ENCODE peak calls at places on chromosomes 16 and 17, in five cellular contexts. One of them, this sample, is unnamed.

GRCh38 chr16:53357955-53358354 is 76.3 kb upstream of the RBL2 start:
- DNase-seq in uterus: no peak
- DNase-seq in A549: no peak
- DNase-seq in IMR-90: no peak
- DNase-seq in ovary: no peak
- DNase-seq in this sample: no peak

GRCh38 chr17:82449883-82450356 is 632 bp downstream of the CYBC1 start:
- DNase-seq in uterus: no peak
- DNase-seq in A549: no peak
- DNase-seq in IMR-90: no peak
- DNase-seq in ovary: no peak
- DNase-seq in this sample: no peak

GRCh38 chr16:1640261-1640956 is 28.2 kb downstream of the CRAMP1 start:
- DNase-seq in uterus: no peak
- DNase-seq in A549: no peak
- DNase-seq in IMR-90: no peak
- DNase-seq in ovary: no peak
- DNase-seq in this sample: no peak

GRCh38 chr16:12639044-12639443 is 164.6 kb downstream of the CPPED1 start:
- DNase-seq in uterus: no peak
- DNase-seq in A549: no peak
- DNase-seq in IMR-90: peak
- DNase-seq in ovary: no peak
- DNase-seq in this sample: no peak

GRCh38 chr17:70674061-70674460 is 504.7 kb downstream of the KCNJ2 start:
- DNase-seq in uterus: no peak
- DNase-seq in A549: no peak
- DNase-seq in IMR-90: no peak
- DNase-seq in ovary: no peak
- DNase-seq in this sample: no peak

GRCh38 chr17:53949473-53950090 is 126.9 kb downstream of the KIF2B start:
- DNase-seq in uterus: no peak
- DNase-seq in A549: no peak
- DNase-seq in IMR-90: no peak
- DNase-seq in ovary: no peak
- DNase-seq in this sample: no peak

GRCh38 chr17:82691714-82692113 is 6.8 kb downstream of the RAB40B start:
- DNase-seq in uterus: no peak
- DNase-seq in A549: no peak
- DNase-seq in IMR-90: no peak
- DNase-seq in ovary: no peak
- DNase-seq in this sample: no peak

GRCh38 chr16:88478115-88478514 is 25.0 kb downstream of the ZFPM1 start:
- DNase-seq in uterus: no peak
- DNase-seq in A549: no peak
- DNase-seq in IMR-90: no peak
- DNase-seq in ovary: no peak
- DNase-seq in this sample: no peak

GRCh38 chr17:28530926-28531325 is 21.5 kb downstream of the UNC119 start:
- DNase-seq in uterus: no peak
- DNase-seq in A549: no peak
- DNase-seq in IMR-90: no peak
- DNase-seq in ovary: no peak
- DNase-seq in this sample: no peak

GRCh38 chr17:74115586-74115985 is 87.9 kb upstream of the RPL38 start:
- DNase-seq in uterus: no peak
- DNase-seq in A549: no peak
- DNase-seq in IMR-90: no peak
- DNase-seq in ovary: no peak
- DNase-seq in this sample: no peak

GRCh38 chr17:29038511-29039300 is 4.2 kb upstream of the PIPOX start:
- DNase-seq in uterus: no peak
- DNase-seq in A549: no peak
- DNase-seq in IMR-90: no peak
- DNase-seq in ovary: no peak
- DNase-seq in this sample: no peak

GRCh38 chr16:78523212-78523995 is 423.9 kb downstream of the WWOX start:
- DNase-seq in uterus: no peak
- DNase-seq in A549: no peak
- DNase-seq in IMR-90: no peak
- DNase-seq in ovary: no peak
- DNase-seq in this sample: no peak

GRCh38 chr16:47413041-47413440 is 47.8 kb downstream of the ITFG1 start:
- DNase-seq in uterus: no peak
- DNase-seq in A549: no peak
- DNase-seq in IMR-90: no peak
- DNase-seq in ovary: no peak
- DNase-seq in this sample: no peak

GRCh38 chr17:79851461-79851817 is 12.2 kb upstream of the CBX4 start:
- DNase-seq in uterus: no peak
- DNase-seq in A549: no peak
- DNase-seq in IMR-90: no peak
- DNase-seq in ovary: no peak
- DNase-seq in this sample: peak

GRCh38 chr17:73194514-73195222 is 1.8 kb downstream of the COG1 start:
- DNase-seq in uterus: no peak
- DNase-seq in A549: no peak
- DNase-seq in IMR-90: peak
- DNase-seq in ovary: no peak
- DNase-seq in this sample: no peak

GRCh38 chr17:16932156-16932555 is 39.8 kb downstream of the TNFRSF13B start:
- DNase-seq in uterus: no peak
- DNase-seq in A549: no peak
- DNase-seq in IMR-90: no peak
- DNase-seq in ovary: no peak
- DNase-seq in this sample: no peak

GRCh38 chr16:73054732-73055481 is 7.0 kb upstream of the ZFHX3 start:
- DNase-seq in uterus: no peak
- DNase-seq in A549: no peak
- DNase-seq in IMR-90: peak
- DNase-seq in ovary: no peak
- DNase-seq in this sample: no peak

GRCh38 chr16:17836868-17837602 is 366.3 kb upstream of the XYLT1 start:
- DNase-seq in uterus: no peak
- DNase-seq in A549: peak
- DNase-seq in IMR-90: peak
- DNase-seq in ovary: no peak
- DNase-seq in this sample: no peak

GRCh38 chr17:1934901-1935300 is 90.2 kb downstream of the RTN4RL1 start:
- DNase-seq in uterus: no peak
- DNase-seq in A549: no peak
- DNase-seq in IMR-90: no peak
- DNase-seq in ovary: no peak
- DNase-seq in this sample: no peak

GRCh38 chr17:1347681-1348318 is 52.2 kb downstream of the YWHAE start:
- DNase-seq in uterus: no peak
- DNase-seq in A549: no peak
- DNase-seq in IMR-90: peak
- DNase-seq in ovary: peak
- DNase-seq in this sample: peak

GRCh38 chr17:2214047-2214717 is 89.4 kb downstream of the SMG6 start:
- DNase-seq in uterus: peak
- DNase-seq in A549: no peak
- DNase-seq in IMR-90: peak
- DNase-seq in ovary: peak
- DNase-seq in this sample: peak

GRCh38 chr17:68198931-68199836 is 48.7 kb upstream of the AMZ2 start:
- DNase-seq in uterus: no peak
- DNase-seq in A549: peak
- DNase-seq in IMR-90: no peak
- DNase-seq in ovary: no peak
- DNase-seq in this sample: no peak

GRCh38 chr17:39591958-39592954 is 15.5 kb downstream of the NEUROD2 start:
- DNase-seq in uterus: no peak
- DNase-seq in A549: no peak
- DNase-seq in IMR-90: peak
- DNase-seq in ovary: peak
- DNase-seq in this sample: peak

GRCh38 chr17:44102845-44103622 is 20.4 kb downstream of the HDAC5 start:
- DNase-seq in uterus: no peak
- DNase-seq in A549: no peak
- DNase-seq in IMR-90: no peak
- DNase-seq in ovary: no peak
- DNase-seq in this sample: no peak

GRCh38 chr16:30185141-30185682 is 1.8 kb downstream of the CORO1A start:
- DNase-seq in uterus: peak
- DNase-seq in A549: no peak
- DNase-seq in IMR-90: no peak
- DNase-seq in ovary: no peak
- DNase-seq in this sample: no peak

GRCh38 chr17:1878419-1879121 is 48.8 kb downstream of the RPA1 start:
- DNase-seq in uterus: no peak
- DNase-seq in A549: no peak
- DNase-seq in IMR-90: no peak
- DNase-seq in ovary: no peak
- DNase-seq in this sample: no peak

GRCh38 chr16:73176577-73177013 is 128.7 kb upstream of the ZFHX3 start:
- DNase-seq in uterus: no peak
- DNase-seq in A549: peak
- DNase-seq in IMR-90: peak
- DNase-seq in ovary: no peak
- DNase-seq in this sample: no peak

GRCh38 chr16:3026003-3026378 is 2.2 kb downstream of the THOC6 start:
- DNase-seq in uterus: no peak
- DNase-seq in A549: no peak
- DNase-seq in IMR-90: no peak
- DNase-seq in ovary: no peak
- DNase-seq in this sample: no peak

GRCh38 chr17:42554250-42555121 is 1.8 kb downstream of the HSD17B1 start:
- DNase-seq in uterus: peak
- DNase-seq in A549: peak
- DNase-seq in IMR-90: peak
- DNase-seq in ovary: peak
- DNase-seq in this sample: peak

GRCh38 chr17:66836063-66837005 is 1.4 kb downstream of the CACNG5 start:
- DNase-seq in uterus: no peak
- DNase-seq in A549: no peak
- DNase-seq in IMR-90: no peak
- DNase-seq in ovary: no peak
- DNase-seq in this sample: no peak

DNA sequence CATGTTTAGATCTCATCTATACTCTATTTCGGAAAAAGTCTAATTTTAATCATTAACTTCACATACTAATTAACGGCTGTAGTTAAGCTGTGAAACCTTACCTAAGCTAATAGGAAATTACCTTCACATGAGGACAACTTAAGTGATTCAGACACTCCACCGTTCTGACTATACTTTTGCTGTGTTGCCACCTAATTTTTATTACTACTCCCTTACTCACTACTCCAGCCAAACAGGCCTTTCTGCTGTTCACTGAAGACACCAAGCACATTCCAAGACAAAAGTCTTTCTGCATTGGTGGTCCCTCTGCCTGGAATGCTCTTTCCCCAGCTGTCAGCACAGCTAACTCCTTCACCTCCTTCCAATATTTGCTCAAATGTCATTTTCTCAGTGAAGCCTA is 1.3 kb downstream of the CMTR2 start:
- DNase-seq in uterus: no peak
- DNase-seq in A549: no peak
- DNase-seq in IMR-90: no peak
- DNase-seq in ovary: no peak
- DNase-seq in this sample: no peak
- H3K4me3 ChIP-seq in uterus: no peak
- H3K4me3 ChIP-seq in A549: peak
- H3K4me3 ChIP-seq in IMR-90: no peak
- H3K4me3 ChIP-seq in ovary: no peak
- H3K4me3 ChIP-seq in this sample: no peak

GRCh38 chr17:77100009-77100408 is 40.8 kb upstream of the SEC14L1 start:
- DNase-seq in uterus: no peak
- DNase-seq in A549: no peak
- DNase-seq in IMR-90: no peak
- DNase-seq in ovary: no peak
- DNase-seq in this sample: peak
- TF ChIP-seq POLR2A in uterus: peak
- TF ChIP-seq POLR2A in A549: no peak
- TF ChIP-seq POLR2A in IMR-90: no peak
- TF ChIP-seq POLR2A in ovary: no peak
- TF ChIP-seq POLR2A in this sample: peak

GRCh38 chr16:67429799-67430503 is 970 bp upstream of the HSD11B2 start:
- DNase-seq in uterus: no peak
- DNase-seq in A549: no peak
- DNase-seq in IMR-90: no peak
- DNase-seq in ovary: no peak
- DNase-seq in this sample: no peak

GRCh38 chr16:67429053-67429798 is 1.7 kb upstream of the HSD11B2 start:
- DNase-seq in uterus: no peak
- DNase-seq in A549: no peak
- DNase-seq in IMR-90: no peak
- DNase-seq in ovary: no peak
- DNase-seq in this sample: no peak

GRCh38 chr16:67431805-67432476 is 1.0 kb downstream of the HSD11B2 start:
- DNase-seq in uterus: no peak
- DNase-seq in A549: no peak
- DNase-seq in IMR-90: no peak
- DNase-seq in ovary: no peak
- DNase-seq in this sample: no peak

GRCh38 chr16:67431077-67431804 is at the start of gene HSD11B2:
- DNase-seq in uterus: peak
- DNase-seq in A549: peak
- DNase-seq in IMR-90: peak
- DNase-seq in ovary: peak
- DNase-seq in this sample: peak

GRCh38 chr16:67430504-67431076 is 331 bp upstream of the HSD11B2 start:
- DNase-seq in uterus: peak
- DNase-seq in A549: peak
- DNase-seq in IMR-90: no peak
- DNase-seq in ovary: no peak
- DNase-seq in this sample: no peak
- H3K4me3 ChIP-seq in uterus: peak
- H3K4me3 ChIP-seq in A549: peak
- H3K4me3 ChIP-seq in IMR-90: peak
- H3K4me3 ChIP-seq in ovary: peak
- H3K4me3 ChIP-seq in this sample: peak

DNA sequence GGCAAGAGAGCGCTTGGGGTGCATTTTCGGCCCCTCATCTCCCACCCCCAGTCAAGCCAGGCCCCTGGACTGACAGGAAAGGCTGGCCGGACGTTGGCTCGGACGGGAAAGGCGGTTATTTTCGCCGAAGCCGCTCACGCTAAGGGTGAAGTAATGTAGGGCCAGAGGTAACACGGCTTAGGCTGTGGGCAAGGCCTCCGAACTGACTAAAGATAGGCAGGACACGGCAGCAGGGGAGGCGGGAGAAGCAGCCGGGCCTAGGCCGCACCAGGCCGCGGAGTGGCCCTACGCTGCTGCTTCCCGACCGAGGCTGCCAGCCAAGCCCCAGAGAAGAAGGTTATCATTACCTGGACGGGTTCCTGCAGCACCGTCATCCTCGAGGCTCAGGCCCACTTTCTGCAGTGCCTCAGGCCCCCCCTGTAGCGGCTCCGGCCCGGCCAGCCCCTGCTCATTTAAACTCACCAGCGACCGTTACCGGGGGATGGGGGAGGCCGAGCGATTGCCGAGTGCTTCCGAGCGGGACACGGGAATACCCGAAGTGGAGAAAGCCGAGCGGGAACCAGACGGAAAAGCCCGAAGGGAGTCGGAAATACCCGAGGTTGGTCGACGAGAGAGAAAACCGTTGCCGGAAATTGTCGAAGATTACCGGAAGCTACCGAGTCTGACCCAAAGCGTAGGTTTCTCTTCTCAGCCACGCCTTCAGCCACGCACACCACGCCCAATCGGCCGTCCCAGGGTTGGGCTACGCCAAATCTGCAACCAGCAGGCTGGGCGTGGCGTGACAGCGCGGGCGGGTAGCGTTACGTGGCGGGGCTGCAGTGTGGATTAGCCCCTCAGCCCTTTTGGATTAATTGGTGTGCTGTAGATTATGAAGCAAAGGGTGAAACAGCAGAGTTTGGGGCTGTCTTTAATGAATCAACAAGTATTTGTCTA is at the start of gene CDC27:
- DNase-seq in uterus: peak
- DNase-seq in A549: peak
- DNase-seq in IMR-90: peak
- DNase-seq in ovary: peak
- DNase-seq in this sample: peak
- TF ChIP-seq POLR2A in uterus: peak
- TF ChIP-seq POLR2A in A549: peak
- TF ChIP-seq POLR2A in IMR-90: peak
- TF ChIP-seq POLR2A in ovary: peak
- TF ChIP-seq POLR2A in this sample: peak

This sample was measured in body of pancreas.